ENCODE peak calls at places on chromosomes 13 and 19, in five cellular contexts. M is A549; K is activated CD8-positive, alpha-beta memory T cell treated with anti-CD3 and anti-CD28 coated beads, Interleukin-2, amount 10 ng/mL, durations not matched to agents 7 days and 5 days; F is activated CD8-positive, alpha-beta T cell treated with anti-CD3 and anti-CD28 coated beads, Interleukin-2, amount 10 ng/mL, durations not matched to agents 7 days and 5 days; W is naive thymus-derived CD8-positive, alpha-beta T cell. O is an unnamed sample.

GRCh38 chr13:75372923-75373841 is 108.8 kb downstream of the TBC1D4 start:
- ATAC-seq in M (no peak), K (no peak), F (no peak), W (no peak), O (no peak)

GRCh38 chr19:45008554-45008953 is 7.3 kb downstream of the RELB start:
- ATAC-seq in M (peak; percentile 30), K (no peak), F (no peak), W (no peak), O (no peak)

GRCh38 chr19:7987084-7987768 is 18.2 kb downstream of the ELAVL1 start:
- ATAC-seq in M (peak; percentile 61), K (no peak), F (no peak), W (no peak), O (no peak)

GRCh38 chr13:79631260-79631659 is 150.3 kb downstream of the NDFIP2 start:
- ATAC-seq in M (peak; percentile 65), K (no peak), F (no peak), W (no peak), O (no peak)

GRCh38 chr19:43814663-43815352 is 12.3 kb upstream of the ZNF283 start:
- ATAC-seq in M (no peak), K (no peak), F (no peak), W (no peak), O (peak; percentile 62)

GRCh38 chr19:4375164-4375619 is 25.2 kb downstream of the SH3GL1 start:
- ATAC-seq in M (peak; percentile 34), K (no peak), F (no peak), W (no peak), O (no peak)

GRCh38 chr19:7788933-7789323 is 25.9 kb downstream of the CLEC4M start:
- ATAC-seq in M (no peak), K (no peak), F (no peak), W (peak; percentile 14), O (no peak)

GRCh38 chr13:99005609-99006008 is 27.7 kb upstream of the DOCK9 start:
- ATAC-seq in M (no peak), K (no peak), F (no peak), W (no peak), O (no peak)

GRCh38 chr19:1373042-1373533 is 10.6 kb upstream of the NDUFS7 start:
- ATAC-seq in M (no peak), K (no peak), F (no peak), W (no peak), O (no peak)

GRCh38 chr13:107962209-107962608 is 253.1 kb downstream of the LIG4 start:
- ATAC-seq in M (no peak), K (no peak), F (no peak), W (no peak), O (no peak)

GRCh38 chr19:50252111-50252886 is 48.9 kb downstream of the MYH14 start:
- ATAC-seq in M (peak; percentile 68), K (no peak), F (no peak), W (no peak), O (peak; percentile 26)

GRCh38 chr19:45153339-45154063 is 7.3 kb downstream of the NKPD1 start:
- ATAC-seq in M (no peak), K (peak; percentile 26), F (peak; percentile 27), W (peak; percentile 54), O (peak; percentile 19)

GRCh38 chr13:73138967-73139491 is 80.2 kb downstream of the KLF5 start:
- ATAC-seq in M (peak; percentile 78), K (no peak), F (no peak), W (no peak), O (no peak)

GRCh38 chr19:6730941-6731670 is 6.3 kb downstream of the GPR108 start:
- ATAC-seq in M (no peak), K (no peak), F (no peak), W (no peak), O (no peak)

GRCh38 chr13:27283906-27284523 is 13.4 kb downstream of the RASL11A start:
- ATAC-seq in M (peak; percentile 90), K (peak; percentile 53), F (peak; percentile 36), W (no peak), O (peak; percentile 54)

GRCh38 chr13:34462843-34463242 is 479.2 kb upstream of the NBEA start:
- ATAC-seq in M (peak; percentile 87), K (no peak), F (no peak), W (no peak), O (no peak)

GRCh38 chr19:55091126-55091910 is 15.6 kb downstream of the EPS8L1 start:
- ATAC-seq in M (no peak), K (no peak), F (no peak), W (no peak), O (no peak)

GRCh38 chr19:42634409-42635232 is 39.9 kb upstream of the CEACAM8 start:
- ATAC-seq in M (peak; percentile 92), K (peak; percentile 60), F (peak; percentile 61), W (no peak), O (peak; percentile 60)